ENCODE peak calls at places on chromosomes 11 and 22, in five cellular contexts. I, U, B, D and S are unnamed samples.

GRCh38 chr11:19890308-19890707 is 177.7 kb downstream of the NAV2 start:
- DNase-seq in I (peak; percentile 8), U (no peak), B (peak; percentile 37), D (no peak), S (no peak)

GRCh38 chr11:101126551-101127347 is 2.9 kb downstream of the PGR start:
- DNase-seq in I (no peak), U (peak; percentile 38), B (peak; percentile 5), D (no peak), S (no peak)

GRCh38 chr11:96486890-96487633 is 97.2 kb downstream of the JRKL start:
- DNase-seq in I (peak; percentile 49), U (no peak), B (no peak), D (no peak), S (no peak)

GRCh38 chr22:38953577-38954413 is 3.6 kb upstream of the APOBEC3A start:
- DNase-seq in I (peak; percentile 65), U (no peak), B (no peak), D (peak; percentile 85), S (peak; percentile 56)

GRCh38 chr11:58580311-58580710 is 1.4 kb downstream of the ZFP91 start:
- DNase-seq in I (no peak), U (no peak), B (no peak), D (no peak), S (no peak)

GRCh38 chr11:19027829-19028595 is 32.5 kb downstream of the MRGPRX2 start:
- DNase-seq in I (peak; percentile 59), U (no peak), B (peak; percentile 22), D (no peak), S (no peak)

GRCh38 chr11:67371199-67371548 is 2.2 kb downstream of the CLCF1 start:
- DNase-seq in I (no peak), U (no peak), B (no peak), D (no peak), S (no peak)

GRCh38 chr11:86447763-86448480 is 73.2 kb downstream of the CCDC81 start:
- DNase-seq in I (no peak), U (no peak), B (no peak), D (no peak), S (peak; percentile 20)

GRCh38 chr11:49505231-49505630 is 296.8 kb upstream of the FOLH1 start:
- DNase-seq in I (no peak), U (no peak), B (no peak), D (no peak), S (no peak)

GRCh38 chr11:113587318-113587739 is 112.1 kb upstream of the DRD2 start:
- DNase-seq in I (no peak), U (peak; percentile 30), B (no peak), D (no peak), S (no peak)

GRCh38 chr22:48104102-48104738 is 1341.8 kb downstream of the TBC1D22A start:
- DNase-seq in I (no peak), U (no peak), B (no peak), D (no peak), S (no peak)

GRCh38 chr11:26950260-26950719 is 43.6 kb upstream of the FIBIN start:
- DNase-seq in I (no peak), U (no peak), B (no peak), D (no peak), S (no peak)

GRCh38 chr11:106409201-106409600 is 331.7 kb downstream of the AASDHPPT start:
- DNase-seq in I (no peak), U (no peak), B (no peak), D (no peak), S (no peak)

GRCh38 chr11:113401718-113402117 is 14.1 kb downstream of the ANKK1 start:
- DNase-seq in I (peak; percentile 51), U (no peak), B (peak; percentile 9), D (no peak), S (no peak)

GRCh38 chr11:102990145-102990544 is 34.6 kb upstream of the MMP13 start:
- DNase-seq in I (no peak), U (no peak), B (no peak), D (no peak), S (no peak)

GRCh38 chr22:30667092-30667485 is 586 bp downstream of the DUSP18 start:
- DNase-seq in I (no peak), U (no peak), B (peak; percentile 37), D (no peak), S (peak; percentile 11)

GRCh38 chr22:23181763-23182288 is 1.5 kb downstream of the BCR start:
- DNase-seq in I (no peak), U (peak; percentile 80), B (peak; percentile 10), D (no peak), S (peak; percentile 23)

GRCh38 chr22:39999144-39999757 is 4.5 kb downstream of the FAM83F start:
- DNase-seq in I (peak; percentile 61), U (peak; percentile 87), B (no peak), D (no peak), S (peak; percentile 60)

GRCh38 chr22:49282596-49282995 is 545.1 kb downstream of the BRD1 start:
- DNase-seq in I (no peak), U (no peak), B (no peak), D (no peak), S (no peak)

GRCh38 chr22:49284389-49284788 is 543.3 kb downstream of the BRD1 start:
- DNase-seq in I (no peak), U (no peak), B (no peak), D (no peak), S (no peak)

GRCh38 chr22:49286236-49286760 is 541.4 kb downstream of the BRD1 start:
- DNase-seq in I (no peak), U (no peak), B (no peak), D (no peak), S (no peak)

GRCh38 chr22:49281467-49282340 is 546.0 kb downstream of the BRD1 start:
- DNase-seq in I (peak; percentile 61), U (peak; percentile 27), B (no peak), D (no peak), S (no peak)

DNA sequence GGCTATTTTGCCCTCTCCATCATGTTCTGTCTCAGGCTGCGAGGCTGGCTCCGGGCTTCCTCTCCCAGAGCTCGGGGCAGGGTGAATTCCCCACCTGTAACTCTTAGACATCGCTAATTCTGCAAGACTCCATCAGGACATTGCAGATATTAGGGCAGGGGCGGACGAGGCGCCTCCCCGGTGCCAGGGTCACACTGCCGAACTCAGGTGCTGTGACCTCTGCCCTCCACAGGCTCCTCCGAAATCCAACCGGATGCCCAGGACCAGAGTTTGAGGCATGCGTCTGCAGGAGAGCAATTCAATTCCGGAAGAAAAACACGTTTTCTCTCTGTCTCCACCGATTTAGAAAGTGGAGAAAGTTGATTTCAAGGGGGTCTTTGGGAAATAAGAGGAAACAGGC is 542.7 kb downstream of the BRD1 start:
- DNase-seq in I (no peak), U (no peak), B (no peak), D (no peak), S (no peak)
- TF ChIP-seq MAX in I (no peak), U (no peak), B (no peak), D (no peak), S (no peak)

GRCh38 chr11:64887757-64888405 is 9.5 kb upstream of the EHD1 start:
- DNase-seq in I (peak; percentile 80), U (peak; percentile 92), B (peak; percentile 62), D (no peak), S (peak; percentile 84)
- TF ChIP-seq POLR2A in I (peak; percentile 30), U (peak; percentile 66), B (peak; percentile 37), D (no peak), S (no peak)

GRCh38 chr11:34013893-34014571 is 37.5 kb upstream of the CAPRIN1 start:
- DNase-seq in I (no peak), U (no peak), B (no peak), D (no peak), S (no peak)
- TF ChIP-seq MYC in I (no peak), U (no peak), B (no peak), D (no peak), S (no peak)

GRCh38 chr22:43186272-43187170 is at the start of gene TTLL12:
- DNase-seq in I (peak; percentile 36), U (no peak), B (peak; percentile 45), D (no peak), S (peak; percentile 72)
- TF ChIP-seq MAX in I (peak; percentile 70), U (peak; percentile 70), B (no peak), D (no peak), S (peak; percentile 73)

GRCh38 chr11:4388221-4388620 is 5.3 kb downstream of the TRIM21 start:
- DNase-seq in I (no peak), U (no peak), B (no peak), D (no peak), S (no peak)

GRCh38 chr11:4393209-4394196 is at the start of gene TRIM21:
- DNase-seq in I (peak; percentile 79), U (peak; percentile 84), B (peak; percentile 84), D (peak; percentile 72), S (peak; percentile 91)
- TF ChIP-seq POLR2A in I (no peak), U (peak; percentile 84), B (peak; percentile 40), D (peak; percentile 82), S (peak; percentile 66)

DNA sequence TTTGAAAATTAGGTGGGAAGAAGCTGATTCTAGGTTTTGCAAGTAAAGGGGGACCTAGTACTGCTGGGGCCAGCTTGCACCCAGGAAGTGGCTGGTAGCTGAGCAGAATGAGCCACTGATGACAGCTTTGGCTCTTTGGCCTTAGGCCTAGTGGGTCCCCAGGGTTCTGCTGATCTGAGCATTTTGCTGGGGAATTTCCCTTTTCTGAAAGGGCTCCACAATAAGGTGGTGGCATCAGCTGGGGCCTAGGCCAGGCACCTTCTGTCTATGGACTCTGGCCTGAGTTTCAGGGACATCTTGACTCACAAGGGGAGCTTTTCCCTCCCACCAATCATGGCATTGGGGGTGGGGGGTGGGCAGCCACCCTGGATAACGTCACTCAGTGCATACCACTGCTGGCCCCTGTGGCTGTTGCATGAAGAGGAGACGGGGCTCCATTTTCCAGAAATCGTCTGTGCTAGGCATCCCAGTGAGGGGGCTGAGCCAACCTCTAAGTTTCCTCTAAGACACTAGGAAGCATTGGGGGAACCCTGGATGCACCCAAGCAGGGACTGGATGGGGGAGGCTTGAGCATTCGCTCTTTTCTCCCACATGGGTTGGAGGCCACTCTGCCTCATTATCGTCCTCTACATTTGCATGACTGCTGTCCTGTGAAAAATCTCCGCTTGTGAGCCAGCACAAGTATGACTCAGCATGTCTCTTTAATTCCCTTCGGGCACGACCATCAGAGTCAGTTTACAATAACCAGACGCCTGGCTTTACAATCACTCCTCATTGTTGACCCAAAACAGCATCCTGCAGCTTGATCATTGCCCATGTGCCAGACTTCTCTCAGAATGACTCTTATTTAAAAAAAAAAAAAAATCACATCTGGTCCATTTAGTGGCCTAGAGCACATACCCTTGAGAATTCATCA is 145.0 kb upstream of the THY1 start:
- DNase-seq in I (peak; percentile 31), U (no peak), B (no peak), D (peak; percentile 56), S (peak; percentile 37)
- TF ChIP-seq MYC in I (no peak), U (no peak), B (no peak), D (no peak), S (no peak)